ENCODE peak calls at places on chromosomes 6 and 20, in six cellular contexts. Y is mesendoderm, U is sigmoid colon, J is Karpas-422, Z is substantia nigra, O is Peyer's patch. V is an unnamed sample.

GRCh38 chr6:101117397-101118185 is 236.5 kb upstream of the ASCC3 start:
- DNase-seq in Y (peak), Z (no peak), U (no peak), O (peak), J (no peak), V (peak)

GRCh38 chr20:3068986-3069900 is 2.2 kb upstream of the OXT start:
- DNase-seq in J (peak), Y (no peak), Z (no peak), O (no peak), U (no peak), V (peak)

GRCh38 chr6:154432533-154433476 is 76.2 kb upstream of the IPCEF1 start:
- DNase-seq in J (no peak), Z (no peak), O (no peak), U (no peak), Y (no peak), V (no peak)

GRCh38 chr6:20266851-20267608 is 54.8 kb upstream of the MBOAT1 start:
- DNase-seq in O (no peak), Z (no peak), Y (no peak), J (peak), U (no peak), V (peak)

GRCh38 chr6:33708516-33709204 is 2.8 kb downstream of the UQCC2 start:
- DNase-seq in Y (no peak), O (no peak), J (no peak), Z (no peak), U (no peak), V (no peak)

GRCh38 chr20:17995967-17996819 is 27.4 kb downstream of the MGME1 start:
- DNase-seq in O (no peak), J (peak), Z (no peak), Y (peak), U (no peak), V (peak)

GRCh38 chr6:130136803-130137202 is 85.9 kb downstream of the SAMD3 start:
- DNase-seq in Z (no peak), U (no peak), O (no peak), J (no peak), Y (no peak), V (no peak)

GRCh38 chr6:111789593-111789992 is 83.7 kb downstream of the FYN start:
- DNase-seq in U (peak), J (no peak), Y (no peak), Z (no peak), O (no peak), V (no peak)

GRCh38 chr6:139943391-139943790 is 568.9 kb upstream of the CITED2 start:
- DNase-seq in O (no peak), Y (no peak), Z (no peak), U (no peak), J (no peak), V (no peak)

GRCh38 chr20:46056027-46056833 is 27.2 kb downstream of the SLC12A5 start:
- DNase-seq in Y (no peak), U (peak), Z (no peak), O (no peak), J (no peak), V (no peak)

GRCh38 chr6:21299216-21299615 is 294.3 kb upstream of the SOX4 start:
- DNase-seq in Y (no peak), J (no peak), O (no peak), Z (no peak), U (no peak), V (no peak)
- H3K27ac ChIP-seq in Y (no peak), J (no peak), O (no peak), Z (no peak), U (no peak), V (no peak)

DNA sequence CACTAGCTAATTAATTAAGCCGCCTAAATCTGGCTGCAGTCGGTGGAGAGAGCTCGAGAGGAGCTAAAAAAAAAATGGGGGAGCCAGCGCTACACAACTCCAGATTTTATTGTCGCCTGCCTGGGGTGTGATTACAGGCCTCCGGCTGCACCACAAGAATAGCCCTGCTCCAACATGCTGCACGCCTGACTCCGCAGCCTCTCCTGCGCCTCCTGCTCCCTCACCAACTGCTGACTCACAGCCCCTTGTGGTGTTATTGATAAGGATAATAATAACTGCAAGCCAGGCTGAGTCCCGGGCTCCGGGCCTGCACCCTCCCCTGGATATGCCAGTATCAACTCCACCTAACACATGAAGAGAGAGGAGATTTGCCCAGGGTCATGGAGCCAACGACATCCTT is 16.8 kb downstream of the SIRPA start:
- DNase-seq in Z (no peak), O (no peak), J (no peak), Y (no peak), U (no peak), V (no peak)
- H3K27ac ChIP-seq in Z (no peak), O (no peak), J (no peak), Y (no peak), U (no peak), V (no peak)

GRCh38 chr6:43776115-43776798 is 6.2 kb downstream of the VEGFA start:
- DNase-seq in U (peak), O (no peak), J (no peak), Y (no peak), Z (no peak), V (no peak)

GRCh38 chr6:43773050-43773956 is 3.3 kb downstream of the VEGFA start:
- DNase-seq in Z (no peak), Y (peak), U (peak), J (peak), O (peak), V (peak)

GRCh38 chr6:43776799-43777776 is 7.1 kb downstream of the VEGFA start:
- DNase-seq in U (no peak), O (no peak), J (no peak), Y (no peak), Z (no peak), V (no peak)

GRCh38 chr6:43773981-43774775 is 4.2 kb downstream of the VEGFA start:
- DNase-seq in O (no peak), U (peak), J (no peak), Y (no peak), Z (no peak), V (no peak)

GRCh38 chr6:43774776-43775583 is 5.0 kb downstream of the VEGFA start:
- DNase-seq in U (peak), O (peak), Z (no peak), J (peak), Y (peak), V (peak)
- H3K27ac ChIP-seq in U (peak), O (peak), Z (no peak), J (no peak), Y (no peak), V (peak)

DNA sequence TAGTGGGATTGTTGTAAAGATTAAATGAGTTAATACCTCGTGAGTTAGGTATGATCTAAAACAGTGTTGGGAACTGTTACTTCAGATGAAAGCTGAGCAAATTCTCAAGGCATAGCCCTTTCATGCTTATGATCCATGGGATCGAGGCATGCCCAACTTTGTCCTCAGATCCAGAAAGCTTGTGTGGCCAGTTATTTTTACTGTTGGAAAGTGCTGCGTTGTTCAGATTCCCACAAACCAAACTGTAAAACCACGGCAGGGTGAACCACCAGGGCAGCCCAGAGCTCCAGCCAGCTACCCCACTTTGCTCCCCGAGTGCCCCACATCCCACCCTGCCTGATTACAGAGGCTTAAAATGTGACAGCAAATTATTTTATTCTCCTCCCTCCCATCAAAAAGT is 139.3 kb upstream of the RIN2 start:
- DNase-seq in Y (no peak), U (no peak), O (no peak), Z (no peak), J (no peak), V (no peak)
- H3K27ac ChIP-seq in Y (no peak), U (no peak), O (no peak), Z (no peak), J (no peak), V (no peak)